ENCODE peak calls at places on chromosome 18, in four cellular contexts. One of them, this sample, is unnamed.

GRCh38 chr18:59672125-59672769 is 25.0 kb downstream of the CCBE1 start:
- DNase-seq in anterior cingulate cortex: peak
- DNase-seq in D341Med: no peak
- DNase-seq in brain microvascular endothelial cell: no peak
- DNase-seq in this sample: peak

GRCh38 chr18:35028556-35028955 is 12.7 kb upstream of the MAPRE2 start:
- DNase-seq in brain microvascular endothelial cell: no peak
- DNase-seq in D341Med: no peak
- DNase-seq in anterior cingulate cortex: no peak
- DNase-seq in this sample: no peak

GRCh38 chr18:5747678-5748077 is 147.6 kb downstream of the TMEM200C start:
- DNase-seq in anterior cingulate cortex: no peak
- DNase-seq in D341Med: no peak
- DNase-seq in brain microvascular endothelial cell: no peak
- DNase-seq in this sample: no peak

GRCh38 chr18:3541549-3542386 is 91.8 kb downstream of the TGIF1 start:
- DNase-seq in anterior cingulate cortex: no peak
- DNase-seq in D341Med: no peak
- DNase-seq in brain microvascular endothelial cell: no peak
- DNase-seq in this sample: no peak

GRCh38 chr18:52588916-52589315 is 248.9 kb downstream of the DCC start:
- DNase-seq in anterior cingulate cortex: no peak
- DNase-seq in D341Med: no peak
- DNase-seq in brain microvascular endothelial cell: no peak
- DNase-seq in this sample: no peak

GRCh38 chr18:777021-777420 is 35.0 kb downstream of the YES1 start:
- DNase-seq in D341Med: no peak
- DNase-seq in brain microvascular endothelial cell: no peak
- DNase-seq in anterior cingulate cortex: no peak
- DNase-seq in this sample: no peak

GRCh38 chr18:12434541-12434929 is 26.8 kb downstream of the PRELID3A start:
- DNase-seq in anterior cingulate cortex: no peak
- DNase-seq in D341Med: no peak
- DNase-seq in brain microvascular endothelial cell: no peak
- DNase-seq in this sample: no peak

GRCh38 chr18:33944493-33944892 is 280.2 kb downstream of the NOL4 start:
- DNase-seq in anterior cingulate cortex: no peak
- DNase-seq in brain microvascular endothelial cell: no peak
- DNase-seq in D341Med: no peak
- DNase-seq in this sample: no peak

GRCh38 chr18:62485684-62486083 is 37.1 kb upstream of the ZCCHC2 start:
- DNase-seq in brain microvascular endothelial cell: peak
- DNase-seq in anterior cingulate cortex: peak
- DNase-seq in D341Med: no peak
- DNase-seq in this sample: no peak

GRCh38 chr18:46070683-46071614 is 1.1 kb downstream of the PSTPIP2 start:
- DNase-seq in D341Med: no peak
- DNase-seq in anterior cingulate cortex: no peak
- DNase-seq in brain microvascular endothelial cell: no peak
- DNase-seq in this sample: peak

GRCh38 chr18:58299135-58299473 is 255.1 kb downstream of the NEDD4L start:
- DNase-seq in brain microvascular endothelial cell: no peak
- DNase-seq in D341Med: no peak
- DNase-seq in anterior cingulate cortex: no peak
- DNase-seq in this sample: no peak

GRCh38 chr18:48946329-48946835 is 4.4 kb downstream of the SMAD7 start:
- DNase-seq in brain microvascular endothelial cell: no peak
- DNase-seq in anterior cingulate cortex: peak
- DNase-seq in D341Med: no peak
- DNase-seq in this sample: no peak

GRCh38 chr18:40415821-40416220 is 1539.2 kb upstream of the PIK3C3 start:
- DNase-seq in anterior cingulate cortex: no peak
- DNase-seq in D341Med: no peak
- DNase-seq in brain microvascular endothelial cell: no peak
- DNase-seq in this sample: no peak

GRCh38 chr18:58174285-58174684 is 130.3 kb downstream of the NEDD4L start:
- DNase-seq in D341Med: no peak
- DNase-seq in anterior cingulate cortex: no peak
- DNase-seq in brain microvascular endothelial cell: no peak
- DNase-seq in this sample: no peak

GRCh38 chr18:50268022-50268747 is 1.9 kb upstream of the CFAP53 start:
- DNase-seq in brain microvascular endothelial cell: peak
- DNase-seq in anterior cingulate cortex: no peak
- DNase-seq in D341Med: peak
- DNase-seq in this sample: peak

GRCh38 chr18:59141294-59142068 is 1.8 kb downstream of the SEC11C start:
- DNase-seq in D341Med: no peak
- DNase-seq in brain microvascular endothelial cell: no peak
- DNase-seq in anterior cingulate cortex: peak
- DNase-seq in this sample: peak

GRCh38 chr18:76405761-76406356 is 89.2 kb downstream of the ZNF516 start:
- DNase-seq in D341Med: peak
- DNase-seq in anterior cingulate cortex: no peak
- DNase-seq in brain microvascular endothelial cell: peak
- DNase-seq in this sample: no peak

GRCh38 chr18:4603955-4604354 is 148.8 kb upstream of the DLGAP1 start:
- DNase-seq in D341Med: no peak
- DNase-seq in anterior cingulate cortex: no peak
- DNase-seq in brain microvascular endothelial cell: no peak
- DNase-seq in this sample: no peak

GRCh38 chr18:13810950-13811485 is 12.9 kb upstream of the MC5R start:
- DNase-seq in anterior cingulate cortex: no peak
- DNase-seq in D341Med: no peak
- DNase-seq in brain microvascular endothelial cell: no peak
- DNase-seq in this sample: no peak

GRCh38 chr18:21682276-21683051 is 22.1 kb downstream of the ABHD3 start:
- DNase-seq in D341Med: no peak
- DNase-seq in anterior cingulate cortex: no peak
- DNase-seq in brain microvascular endothelial cell: no peak
- DNase-seq in this sample: peak

GRCh38 chr18:2994603-2995432 is 18.1 kb downstream of the LPIN2 start:
- DNase-seq in D341Med: peak
- DNase-seq in anterior cingulate cortex: no peak
- DNase-seq in brain microvascular endothelial cell: no peak
- DNase-seq in this sample: no peak

GRCh38 chr18:74328196-74328595 is 12.6 kb downstream of the C18orf63 start:
- DNase-seq in brain microvascular endothelial cell: no peak
- DNase-seq in D341Med: no peak
- DNase-seq in anterior cingulate cortex: no peak
- DNase-seq in this sample: no peak

GRCh38 chr18:76980663-76981387 is 151.8 kb downstream of the MBP start:
- DNase-seq in D341Med: no peak
- DNase-seq in anterior cingulate cortex: no peak
- DNase-seq in brain microvascular endothelial cell: no peak
- DNase-seq in this sample: peak

GRCh38 chr18:25795178-25795577 is 295.2 kb downstream of the SS18 start:
- DNase-seq in anterior cingulate cortex: peak
- DNase-seq in D341Med: no peak
- DNase-seq in brain microvascular endothelial cell: no peak
- DNase-seq in this sample: peak

GRCh38 chr18:47345996-47346395 is 94.5 kb upstream of the SKOR2 start:
- DNase-seq in brain microvascular endothelial cell: no peak
- DNase-seq in anterior cingulate cortex: no peak
- DNase-seq in D341Med: no peak
- DNase-seq in this sample: no peak

GRCh38 chr18:3100498-3101132 is 87.7 kb upstream of the LPIN2 start:
- DNase-seq in D341Med: no peak
- DNase-seq in anterior cingulate cortex: no peak
- DNase-seq in brain microvascular endothelial cell: no peak
- DNase-seq in this sample: no peak

This sample was measured in globus pallidus.